ENCODE peak calls at places on chromosomes 6 and 20, in four cellular contexts. L, K, G and U are unnamed samples.

GRCh38 chr6:88989215-88989614 is 25.8 kb upstream of the RNGTT start:
- DNase-seq in G (no peak), L (no peak), K (no peak), U (no peak)

GRCh38 chr6:169691260-169691659 is 10.6 kb downstream of the WDR27 start:
- DNase-seq in K (no peak), L (no peak), G (no peak), U (no peak)

GRCh38 chr20:57464642-57465211 is 60.2 kb downstream of the CTCFL start:
- DNase-seq in G (peak), L (no peak), K (no peak), U (peak)

GRCh38 chr6:119201486-119201885 is 123.0 kb upstream of the FAM184A start:
- DNase-seq in L (no peak), K (no peak), G (no peak), U (no peak)

GRCh38 chr6:1787894-1788293 is 178.2 kb downstream of the FOXC1 start:
- DNase-seq in L (no peak), K (no peak), G (no peak), U (no peak)

GRCh38 chr6:119137194-119138072 is 59.0 kb upstream of the FAM184A start:
- DNase-seq in K (no peak), L (no peak), G (peak), U (no peak)

GRCh38 chr6:33908025-33908424 is 104.2 kb upstream of the MLN start:
- DNase-seq in L (no peak), K (no peak), G (no peak), U (peak)

GRCh38 chr20:57459897-57460663 is 64.9 kb downstream of the CTCFL start:
- DNase-seq in K (no peak), L (no peak), G (no peak), U (no peak)

GRCh38 chr6:109824105-109824504 is 133.0 kb downstream of the FIG4 start:
- DNase-seq in G (no peak), L (no peak), K (no peak), U (no peak)

GRCh38 chr6:95249176-95249575 is 328.2 kb upstream of the MANEA start:
- DNase-seq in L (no peak), G (no peak), K (no peak), U (no peak)

GRCh38 chr6:7156666-7157278 is 49.0 kb downstream of the RREB1 start:
- DNase-seq in G (no peak), K (no peak), L (no peak), U (no peak)

GRCh38 chr6:130396722-130397121 is 30.9 kb downstream of the TMEM200A start:
- DNase-seq in K (no peak), L (no peak), G (no peak), U (no peak)

GRCh38 chr6:167797079-167797870 is 29.4 kb upstream of the AFDN start:
- DNase-seq in L (peak), K (no peak), G (no peak), U (no peak)
- TF ChIP-seq CBX5 in L (no peak), K (no peak), G (no peak), U (no peak)

GRCh38 chr6:150322452-150322851 is 46.4 kb upstream of the IYD start:
- DNase-seq in L (no peak), G (no peak), K (no peak), U (no peak)
- TF ChIP-seq CBX5 in L (no peak), G (no peak), K (no peak), U (no peak)

GRCh38 chr6:125038925-125039324 is 76.7 kb downstream of the RNF217 start:
- DNase-seq in L (no peak), G (no peak), K (no peak), U (no peak)

GRCh38 chr6:125044066-125044465 is 81.8 kb downstream of the RNF217 start:
- DNase-seq in L (no peak), K (no peak), G (no peak), U (no peak)

GRCh38 chr6:125044667-125045066 is 82.4 kb downstream of the RNF217 start:
- DNase-seq in K (no peak), G (no peak), L (no peak), U (no peak)

GRCh38 chr6:125037826-125038225 is 75.6 kb downstream of the RNF217 start:
- DNase-seq in L (no peak), G (no peak), K (no peak), U (no peak)

GRCh38 chr6:125041740-125042459 is 79.7 kb downstream of the RNF217 start:
- DNase-seq in K (no peak), G (no peak), L (no peak), U (no peak)
- TF ChIP-seq CBX5 in K (no peak), G (no peak), L (no peak), U (no peak)

GRCh38 chr6:3820563-3820962 is 28.6 kb upstream of the FAM50B start:
- DNase-seq in L (no peak), G (no peak), K (no peak), U (no peak)

GRCh38 chr6:3823671-3824070 is 25.5 kb upstream of the FAM50B start:
- DNase-seq in K (no peak), G (no peak), L (no peak), U (no peak)

GRCh38 chr6:3825331-3825831 is 23.8 kb upstream of the FAM50B start:
- DNase-seq in K (no peak), G (no peak), L (peak), U (peak)

GRCh38 chr6:3825851-3826581 is 23.2 kb upstream of the FAM50B start:
- DNase-seq in K (no peak), G (no peak), L (no peak), U (peak)

DNA sequence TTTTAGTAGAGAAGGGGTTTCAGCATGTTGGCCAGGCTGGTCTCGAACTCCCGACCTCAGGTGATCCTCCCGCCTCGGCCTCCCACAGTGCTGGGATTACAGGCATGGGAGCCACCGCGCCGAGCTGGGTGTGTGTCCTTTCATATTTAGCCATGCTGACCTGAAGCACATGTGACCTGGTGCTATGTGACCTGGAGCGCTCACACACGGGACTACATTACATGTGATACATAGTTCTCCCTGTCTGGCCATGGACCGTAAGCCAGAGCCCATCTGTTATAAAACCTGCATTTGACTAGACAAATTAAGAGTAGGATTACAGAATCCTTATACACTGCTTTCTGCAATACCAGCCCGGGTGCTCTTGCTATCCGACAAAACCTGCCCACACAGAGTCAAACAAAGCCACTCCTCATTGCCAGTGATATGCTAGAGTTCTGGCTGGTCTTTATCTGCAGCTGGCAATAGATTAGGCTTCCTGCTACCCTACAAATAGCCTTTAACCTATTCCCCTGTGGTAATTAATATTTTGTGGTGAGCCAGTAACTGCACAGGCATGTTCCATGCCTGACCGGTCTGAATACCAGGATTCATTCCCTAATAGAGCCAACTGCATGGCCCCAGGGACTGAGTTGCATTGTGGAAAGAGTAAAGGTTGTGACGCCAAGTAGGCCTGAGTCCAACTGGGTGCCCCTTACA is 26.3 kb upstream of the FAM50B start:
- DNase-seq in K (no peak), L (no peak), G (no peak), U (no peak)
- TF ChIP-seq CBX5 in K (no peak), L (no peak), G (no peak), U (no peak)

GRCh38 chr6:138817799-138818198 is 21.9 kb downstream of the ECT2L start:
- DNase-seq in G (no peak), L (peak), K (no peak), U (no peak)
- TF ChIP-seq CBX5 in G (no peak), L (no peak), K (no peak), U (no peak)

GRCh38 chr6:151452750-151453427 is 963 bp upstream of the RMND1 start:
- DNase-seq in G (no peak), K (no peak), L (no peak), U (no peak)
- TF ChIP-seq CBX5 in G (no peak), K (no peak), L (no peak), U (no peak)